ENCODE peak calls at places on chromosomes 7 and 10, in five cellular contexts. T, U, C, X and W are unnamed samples.
A peak's percentile ranks its signal among the peaks of the same experiment; 100 is the strongest.

GRCh38 chr10:20897146-20897834 is at the start of gene NEBL:
- DNase-seq in T (no peak), U (no peak), C (no peak), X (no peak), W (no peak)

GRCh38 chr10:72292223-72292691 is 18.5 kb downstream of the DDIT4 start:
- DNase-seq in T (no peak), C (no peak), X (no peak), U (no peak), W (no peak)

GRCh38 chr7:135169141-135169935 is 1.2 kb downstream of the CYREN start:
- DNase-seq in X (peak; percentile 67), C (no peak), T (no peak), U (no peak), W (no peak)

GRCh38 chr10:84541289-84541637 is 212.9 kb downstream of the CCSER2 start:
- DNase-seq in X (no peak), T (no peak), C (no peak), U (no peak), W (no peak)

GRCh38 chr7:104552102-104552501 is 223.7 kb downstream of the LHFPL3 start:
- DNase-seq in T (no peak), U (no peak), C (no peak), X (no peak), W (no peak)

GRCh38 chr10:19245889-19246841 is 197.6 kb downstream of the MALRD1 start:
- DNase-seq in T (no peak), X (no peak), U (no peak), C (no peak), W (no peak)

GRCh38 chr7:156764016-156764669 is 123.6 kb downstream of the RNF32 start:
- DNase-seq in C (peak; percentile 48), X (no peak), T (peak; percentile 81), U (peak; percentile 80), W (peak; percentile 12)

GRCh38 chr10:50596456-50596855 is 27.3 kb downstream of the SGMS1 start:
- DNase-seq in U (no peak), X (no peak), C (no peak), T (no peak), W (no peak)

GRCh38 chr7:34155225-34155908 is 250.0 kb downstream of the BMPER start:
- DNase-seq in C (peak; percentile 95), T (peak; percentile 92), X (no peak), U (no peak), W (no peak)

GRCh38 chr10:73717564-73717963 is 19.7 kb upstream of the AGAP5 start:
- DNase-seq in T (no peak), C (no peak), X (no peak), U (no peak), W (no peak)

GRCh38 chr10:112991888-112992491 is 41.9 kb downstream of the TCF7L2 start:
- DNase-seq in C (no peak), U (peak; percentile 43), T (no peak), X (no peak), W (peak; percentile 38)